ENCODE peak calls at places on chromosome 6, in four cellular contexts. One of them, this sample, is unnamed.

GRCh38 chr6:2863901-2864300 is 22.2 kb upstream of the SERPINB1 start:
- DNase-seq in naive thymus-derived CD8-positive, alpha-beta T cell: no peak
- DNase-seq in M059J: no peak
- DNase-seq in transverse colon: no peak
- DNase-seq in this sample: no peak

GRCh38 chr6:89961481-89961880 is 67.2 kb downstream of the GJA10 start:
- DNase-seq in transverse colon: no peak
- DNase-seq in M059J: no peak
- DNase-seq in naive thymus-derived CD8-positive, alpha-beta T cell: no peak
- DNase-seq in this sample: no peak

GRCh38 chr6:43860285-43860684 is 90.3 kb downstream of the VEGFA start:
- DNase-seq in M059J: no peak
- DNase-seq in transverse colon: no peak
- DNase-seq in naive thymus-derived CD8-positive, alpha-beta T cell: no peak
- DNase-seq in this sample: no peak

GRCh38 chr6:31834367-31834703 is 6.8 kb downstream of the HSPA1B start:
- DNase-seq in M059J: peak; percentile 92
- DNase-seq in naive thymus-derived CD8-positive, alpha-beta T cell: no peak
- DNase-seq in transverse colon: peak; percentile 90
- DNase-seq in this sample: peak; percentile 77

GRCh38 chr6:116633685-116634084 is 17.4 kb downstream of the RSPH4A start:
- DNase-seq in transverse colon: no peak
- DNase-seq in naive thymus-derived CD8-positive, alpha-beta T cell: no peak
- DNase-seq in M059J: peak; percentile 7
- DNase-seq in this sample: no peak

GRCh38 chr6:2197177-2197671 is 48.2 kb downstream of the GMDS start:
- DNase-seq in naive thymus-derived CD8-positive, alpha-beta T cell: no peak
- DNase-seq in M059J: peak; percentile 80
- DNase-seq in transverse colon: no peak
- DNase-seq in this sample: peak; percentile 61

GRCh38 chr6:75431379-75431778 is 62.2 kb downstream of the FILIP1 start:
- DNase-seq in M059J: peak; percentile 83
- DNase-seq in naive thymus-derived CD8-positive, alpha-beta T cell: no peak
- DNase-seq in transverse colon: no peak
- DNase-seq in this sample: no peak

GRCh38 chr6:5998741-5999687 is 7.7 kb downstream of the NRN1 start:
- DNase-seq in M059J: no peak
- DNase-seq in transverse colon: no peak
- DNase-seq in naive thymus-derived CD8-positive, alpha-beta T cell: peak; percentile 30
- DNase-seq in this sample: no peak

GRCh38 chr6:110813813-110814487 is 1.3 kb downstream of the CDK19 start:
- DNase-seq in M059J: peak; percentile 39
- DNase-seq in transverse colon: peak; percentile 11
- DNase-seq in naive thymus-derived CD8-positive, alpha-beta T cell: peak; percentile 6
- DNase-seq in this sample: no peak

GRCh38 chr6:130671119-130672104 is 155.8 kb upstream of the SMLR1 start:
- DNase-seq in naive thymus-derived CD8-positive, alpha-beta T cell: no peak
- DNase-seq in transverse colon: no peak
- DNase-seq in M059J: no peak
- DNase-seq in this sample: peak; percentile 56

GRCh38 chr6:63731946-63732735 is 96.5 kb downstream of the PHF3 start:
- DNase-seq in transverse colon: no peak
- DNase-seq in M059J: peak; percentile 62
- DNase-seq in naive thymus-derived CD8-positive, alpha-beta T cell: no peak
- DNase-seq in this sample: no peak

This sample was measured in tibial nerve.